ENCODE peak calls at places on chromosomes 7 and 10, in six cellular contexts. R is IMR-90, B is HEK293T, O is HepG2, Y is GM12878, N is K562. U is an unnamed sample.

GRCh38 chr7:28990200-28990960 is 32.2 kb upstream of the TRIL start:
- DNase-seq in O (no peak), R (no peak), B (no peak), N (no peak), Y (no peak), U (no peak)

GRCh38 chr7:76343294-76343930 is 15.4 kb downstream of the YWHAG start:
- DNase-seq in Y (no peak), N (no peak), B (no peak), R (peak; percentile 59), O (no peak), U (no peak)

GRCh38 chr10:44716470-44716869 is 194.7 kb upstream of the TMEM72 start:
- DNase-seq in N (no peak), B (no peak), R (no peak), Y (no peak), O (no peak), U (no peak)

GRCh38 chr7:88169717-88170320 is 50.0 kb downstream of the SRI start:
- DNase-seq in Y (no peak), N (peak; percentile 28), R (peak; percentile 5), B (peak; percentile 14), O (peak; percentile 10), U (peak; percentile 11)

GRCh38 chr10:5034588-5034987 is 30.9 kb upstream of the AKR1C2 start:
- DNase-seq in O (no peak), R (no peak), Y (no peak), B (no peak), N (no peak), U (no peak)

GRCh38 chr7:46909601-46910051 is 672.3 kb downstream of the TNS3 start:
- DNase-seq in Y (no peak), R (peak; percentile 70), N (no peak), B (no peak), O (no peak), U (no peak)

GRCh38 chr10:118003146-118003545 is 43.6 kb downstream of the RAB11FIP2 start:
- DNase-seq in R (no peak), B (no peak), N (no peak), O (no peak), Y (no peak), U (no peak)

GRCh38 chr10:11344550-11344949 is 266.9 kb downstream of the USP6NL start:
- DNase-seq in N (no peak), R (no peak), B (no peak), Y (no peak), O (no peak), U (no peak)

GRCh38 chr10:83896219-83896618 is 243.1 kb upstream of the GHITM start:
- DNase-seq in O (no peak), Y (no peak), N (no peak), B (no peak), R (no peak), U (no peak)

GRCh38 chr7:143900230-143900766 is 1.7 kb downstream of the TCAF1 start:
- DNase-seq in O (peak; percentile 95), N (peak; percentile 62), B (no peak), Y (no peak), R (peak; percentile 78), U (no peak)

GRCh38 chr10:129659881-129660280 is 192.8 kb downstream of the MGMT start:
- DNase-seq in B (no peak), O (no peak), R (no peak), Y (no peak), N (no peak), U (no peak)

GRCh38 chr10:1403508-1404230 is 333.7 kb downstream of the ADARB2 start:
- DNase-seq in R (no peak), N (no peak), B (peak; percentile 20), O (no peak), Y (no peak), U (no peak)

GRCh38 chr7:45924283-45924682 is 3.2 kb upstream of the IGFBP3 start:
- DNase-seq in B (no peak), O (no peak), R (peak; percentile 76), N (no peak), Y (no peak), U (peak; percentile 78)

GRCh38 chr7:133602291-133602690 is 349.4 kb downstream of the EXOC4 start:
- DNase-seq in O (no peak), N (no peak), R (peak; percentile 69), B (no peak), Y (no peak), U (no peak)

GRCh38 chr7:135575296-135575695 is 17.6 kb downstream of the NUP205 start:
- DNase-seq in Y (no peak), N (no peak), O (no peak), R (no peak), B (no peak), U (no peak)

GRCh38 chr7:2202361-2202761 is 30.4 kb downstream of the MAD1L1 start:
- DNase-seq in R (no peak), N (no peak), B (no peak), O (no peak), Y (no peak), U (no peak)

GRCh38 chr7:97422046-97422445 is 304.5 kb downstream of the SDHAF3 start:
- DNase-seq in N (no peak), R (no peak), Y (no peak), B (no peak), O (no peak), U (no peak)

GRCh38 chr7:83976302-83976701 is 218.3 kb downstream of the SEMA3A start:
- DNase-seq in O (peak; percentile 22), R (peak; percentile 44), Y (no peak), B (peak; percentile 11), N (peak; percentile 48), U (peak; percentile 35)

GRCh38 chr10:130766071-130766470 is 545.5 kb downstream of the TCERG1L start:
- DNase-seq in O (no peak), R (no peak), Y (no peak), N (no peak), B (no peak), U (no peak)

GRCh38 chr10:35493196-35494118 is 111.7 kb upstream of the GJD4 start:
- DNase-seq in N (no peak), Y (no peak), O (no peak), R (peak; percentile 17), B (no peak), U (no peak)

GRCh38 chr7:74452748-74453320 is 872 bp upstream of the GTF2IRD1 start:
- DNase-seq in Y (no peak), N (peak; percentile 39), B (no peak), R (no peak), O (peak; percentile 65), U (no peak)

GRCh38 chr10:121615862-121616261 is 17.6 kb upstream of the FGFR2 start:
- DNase-seq in R (no peak), Y (no peak), B (no peak), N (no peak), O (no peak), U (no peak)

GRCh38 chr10:27490807-27491206 is 13.3 kb upstream of the RAB18 start:
- DNase-seq in N (no peak), O (no peak), R (no peak), B (no peak), Y (no peak), U (no peak)

GRCh38 chr10:72567421-72567820 is 58.5 kb downstream of the MICU1 start:
- DNase-seq in B (no peak), Y (no peak), N (no peak), R (peak; percentile 28), O (no peak), U (peak; percentile 65)

GRCh38 chr7:35019179-35019729 is 18.0 kb downstream of the DPY19L1 start:
- DNase-seq in Y (no peak), O (no peak), N (peak; percentile 21), R (no peak), B (no peak), U (no peak)

GRCh38 chr10:122530177-122530576 is 30.4 kb upstream of the DMBT1 start:
- DNase-seq in Y (no peak), O (no peak), N (no peak), B (no peak), R (no peak), U (no peak)

GRCh38 chr10:119654540-119654939 is 3.4 kb downstream of the BAG3 start:
- DNase-seq in B (no peak), O (peak; percentile 27), R (no peak), Y (no peak), N (no peak), U (peak; percentile 56)

GRCh38 chr7:140911746-140912145 is 13.0 kb downstream of the BRAF start:
- DNase-seq in R (peak; percentile 11), B (no peak), O (no peak), Y (no peak), N (no peak), U (no peak)

DNA sequence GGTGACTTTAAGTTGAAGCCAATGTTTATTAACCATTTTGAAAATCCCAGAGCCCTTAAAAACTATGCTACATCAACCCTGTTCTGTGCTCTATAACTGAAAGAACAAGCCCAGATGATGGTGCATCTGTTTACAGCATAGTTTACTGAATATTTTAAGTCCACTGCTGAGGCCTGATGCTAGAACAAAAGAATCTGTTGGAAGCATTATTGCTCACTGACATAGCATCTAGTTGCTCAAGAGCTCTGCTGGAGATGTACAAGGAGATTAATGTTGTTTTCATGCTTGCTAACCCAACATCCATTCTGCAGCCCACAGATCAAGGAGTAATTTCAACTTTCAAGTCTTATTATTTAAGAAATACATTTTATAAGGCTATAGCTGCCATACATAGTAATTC is 181.3 kb upstream of the FEZF1 start:
- DNase-seq in R (no peak), N (no peak), O (no peak), B (no peak), Y (no peak), U (no peak)
- TF ChIP-seq BHLHE40 in R (no peak), N (no peak), O (no peak), B (no peak), Y (no peak), U (no peak)

DNA sequence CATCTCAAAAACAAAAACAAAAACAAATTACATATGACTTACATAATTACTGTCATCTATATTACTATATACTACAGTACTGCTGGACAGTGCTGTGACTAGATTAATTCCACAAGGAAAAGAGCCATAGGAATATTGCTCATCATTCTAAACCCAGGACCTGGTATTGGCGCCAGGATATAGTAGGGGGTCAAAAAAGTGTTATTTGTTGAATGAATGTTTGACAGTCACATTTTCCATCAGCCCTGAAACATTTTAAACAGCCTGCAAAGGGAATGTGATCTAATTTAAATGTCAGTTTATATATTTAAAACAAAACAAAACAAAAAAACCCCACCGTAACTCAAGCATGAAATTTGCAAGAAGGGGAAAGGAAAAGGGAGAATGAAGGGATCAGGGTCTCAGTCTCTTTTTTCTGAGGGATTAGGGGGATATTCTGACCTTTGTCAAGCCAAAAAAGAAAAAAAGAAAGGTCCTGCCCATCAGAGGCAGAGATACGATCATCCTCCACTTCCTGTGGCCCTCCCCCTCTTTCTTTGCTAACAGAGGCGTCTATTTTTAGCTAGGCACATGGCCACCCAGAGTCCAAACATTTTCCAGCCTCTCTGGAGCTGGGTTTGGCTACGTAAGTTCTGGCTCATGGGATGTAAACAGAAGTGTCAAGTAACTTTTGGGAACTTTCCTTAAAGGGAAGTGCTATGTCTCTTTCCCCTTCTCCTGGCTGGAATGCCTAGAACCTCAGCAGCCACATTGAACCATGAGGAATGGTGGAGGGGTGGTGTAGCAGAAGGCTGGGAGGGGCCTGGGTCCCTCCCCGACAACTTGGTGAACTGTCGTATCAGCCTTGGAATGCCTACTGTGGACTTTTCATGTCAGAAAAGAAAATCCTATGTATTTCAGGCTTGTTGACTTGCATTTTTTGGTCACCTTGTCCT is 44.6 kb upstream of the DLG5 start:
- DNase-seq in B (no peak), R (peak; percentile 98), N (peak; percentile 91), O (peak; percentile 92), Y (no peak), U (peak; percentile 24)
- TF ChIP-seq BHLHE40 in B (no peak), R (peak; percentile 51), N (peak; percentile 59), O (no peak), Y (no peak), U (no peak)

GRCh38 chr10:125911990-125912389 is 15.6 kb downstream of the FANK1 start:
- DNase-seq in R (no peak), N (no peak), Y (no peak), B (no peak), O (peak; percentile 72), U (peak; percentile 76)
- TF ChIP-seq BHLHE40 in R (no peak), N (no peak), Y (no peak), B (no peak), O (peak; percentile 98), U (peak; percentile 32)

GRCh38 chr7:27808626-27809025 is 68.7 kb downstream of the TAX1BP1 start:
- DNase-seq in O (no peak), Y (no peak), B (no peak), R (peak; percentile 80), N (no peak), U (no peak)
- TF ChIP-seq BHLHE40 in O (no peak), Y (no peak), B (no peak), R (no peak), N (no peak), U (no peak)

U was measured in A549.